ENCODE peak calls at places on chromosomes 3 and 15, in five cellular contexts. O, Y, R, B and N are unnamed samples.

GRCh38 chr3:98532275-98532637 is 478 bp downstream of the GPR15 start:
- DNase-seq in O (no peak), Y (no peak), R (no peak), B (no peak), N (no peak)

GRCh38 chr3:36904641-36905040 is 40.2 kb downstream of the TRANK1 start:
- DNase-seq in O (no peak), Y (peak; percentile 24), R (no peak), B (no peak), N (peak; percentile 56)

GRCh38 chr3:66140106-66140505 is 80.7 kb upstream of the SLC25A26 start:
- DNase-seq in O (no peak), Y (peak; percentile 36), R (no peak), B (no peak), N (no peak)

GRCh38 chr15:43274136-43274535 is 7.4 kb upstream of the TGM5 start:
- DNase-seq in O (no peak), Y (no peak), R (no peak), B (peak; percentile 50), N (no peak)

GRCh38 chr3:139505829-139506386 is 29.6 kb upstream of the RBP2 start:
- DNase-seq in O (no peak), Y (no peak), R (no peak), B (no peak), N (no peak)

GRCh38 chr15:100863406-100864198 is 16.0 kb upstream of the ALDH1A3 start:
- DNase-seq in O (no peak), Y (peak; percentile 70), R (no peak), B (no peak), N (peak; percentile 98)

GRCh38 chr3:29466442-29466841 is 185.6 kb downstream of the RBMS3 start:
- DNase-seq in O (no peak), Y (no peak), R (no peak), B (no peak), N (no peak)

GRCh38 chr3:17013571-17013970 is 128.8 kb downstream of the PLCL2 start:
- DNase-seq in O (no peak), Y (no peak), R (no peak), B (no peak), N (no peak)

GRCh38 chr3:22939349-22939748 is 263.8 kb upstream of the UBE2E2 start:
- DNase-seq in O (no peak), Y (no peak), R (no peak), B (no peak), N (peak; percentile 30)

GRCh38 chr15:58407366-58407765 is 24.4 kb upstream of the LIPC start:
- DNase-seq in O (no peak), Y (no peak), R (no peak), B (no peak), N (no peak)

GRCh38 chr3:46575577-46576222 is 9.6 kb upstream of the LRRC2 start:
- DNase-seq in O (no peak), Y (no peak), R (no peak), B (no peak), N (no peak)

GRCh38 chr15:24857777-24858176 is 97.0 kb upstream of the SNRPN start:
- DNase-seq in O (no peak), Y (peak; percentile 47), R (no peak), B (no peak), N (no peak)

GRCh38 chr3:128464188-128464587 is 2.5 kb downstream of the DNAJB8 start:
- DNase-seq in O (no peak), Y (no peak), R (no peak), B (no peak), N (no peak)
- TF ChIP-seq CTCF in O (no peak), Y (no peak), R (no peak), B (no peak), N (peak; percentile 27)

GRCh38 chr15:74311734-74312444 is 55.6 kb downstream of the CYP11A1 start:
- DNase-seq in O (no peak), Y (no peak), R (peak; percentile 61), B (no peak), N (peak; percentile 30)
- TF ChIP-seq CTCF in O (no peak), Y (peak; percentile 60), R (peak; percentile 62), B (no peak), N (peak; percentile 65)

DNA sequence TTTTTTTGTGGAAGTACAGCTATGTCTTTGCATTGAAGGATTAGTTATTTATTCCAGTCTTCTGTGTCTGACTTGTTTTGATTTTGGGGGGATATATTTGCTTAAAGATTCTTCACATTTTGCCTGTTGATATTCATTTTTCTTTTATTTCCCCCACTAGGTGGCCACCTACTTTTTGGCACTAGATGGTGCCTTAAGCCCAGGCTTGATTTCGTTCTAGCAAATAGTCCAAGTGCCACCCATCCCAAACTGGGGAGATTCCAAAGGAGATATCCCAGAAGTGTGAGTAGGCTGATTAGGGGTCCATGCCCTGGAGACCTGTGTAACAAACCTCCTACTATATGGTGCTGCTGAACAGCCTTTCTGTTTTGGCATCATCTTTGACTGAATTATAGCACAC is 80.0 kb upstream of the SPATA16 start:
- DNase-seq in O (no peak), Y (peak; percentile 13), R (no peak), B (no peak), N (no peak)
- TF ChIP-seq CTCF in O (no peak), Y (peak; percentile 28), R (peak; percentile 18), B (no peak), N (no peak)

GRCh38 chr3:141421639-141422319 is 53.5 kb downstream of the ZBTB38 start:
- DNase-seq in O (no peak), Y (peak; percentile 89), R (no peak), B (no peak), N (peak; percentile 83)
- TF ChIP-seq CTCF in O (no peak), Y (no peak), R (no peak), B (no peak), N (no peak)

DNA sequence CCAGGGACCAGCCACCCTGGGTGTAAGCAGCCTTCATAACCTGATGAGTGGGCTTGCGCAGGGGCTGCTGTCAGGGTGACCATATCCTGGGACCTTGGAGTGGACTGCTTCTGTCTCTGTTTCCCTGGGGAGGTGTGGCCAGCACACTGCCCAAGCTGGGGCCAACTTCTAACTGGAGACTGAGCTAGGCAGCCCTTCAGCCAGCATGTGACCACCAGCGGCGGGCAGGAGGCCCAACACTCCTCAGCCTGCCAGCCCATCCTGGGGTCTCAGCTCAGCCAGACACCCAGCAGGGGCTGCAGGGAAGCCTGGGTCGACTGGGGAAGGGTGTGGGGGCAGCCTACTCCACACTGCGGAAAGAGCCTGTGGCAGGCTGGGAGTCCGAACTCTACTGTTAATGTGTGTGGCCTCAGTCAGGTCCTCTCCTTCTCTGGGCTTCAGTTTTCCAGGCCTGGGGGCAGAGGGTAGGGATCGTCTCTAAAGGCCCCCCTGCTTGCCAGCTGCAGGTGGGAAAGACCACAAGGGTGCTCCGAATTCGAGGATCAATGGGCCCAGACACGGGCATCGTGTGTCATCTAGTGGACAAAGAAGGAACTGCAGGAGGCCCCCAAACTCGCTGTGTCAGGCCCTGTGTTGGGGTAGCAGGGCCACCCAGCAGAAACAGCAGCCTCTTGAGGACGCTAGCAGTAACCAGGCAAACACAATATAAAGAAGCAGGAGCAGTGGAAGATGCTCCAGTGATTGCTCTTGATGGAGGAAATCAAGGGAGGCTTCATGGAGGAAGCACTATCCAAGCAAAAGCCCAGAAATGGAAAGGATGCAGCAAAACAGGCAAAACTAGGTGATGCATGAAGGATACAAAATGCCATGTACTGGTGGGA is 2.0 kb upstream of the SEMA3G start:
- DNase-seq in O (peak; percentile 63), Y (peak; percentile 29), R (peak; percentile 82), B (no peak), N (peak; percentile 61)
- TF ChIP-seq CTCF in O (peak; percentile 98), Y (peak; percentile 100), R (peak; percentile 100), B (peak; percentile 97), N (peak; percentile 100)